ENCODE peak calls at places on chromosomes 13 and 19, in seven cellular contexts. One of them, this sample, is unnamed.

GRCh38 chr19:4916292-4917082 is 7.2 kb downstream of the UHRF1 start:
- DNase-seq in GM06990: peak
- DNase-seq in fibroblast of lung: no peak
- DNase-seq in cardiac muscle cell: no peak
- DNase-seq in colonic mucosa: no peak
- DNase-seq in CD8-positive, alpha-beta T cell: peak
- DNase-seq in prostate gland: no peak
- DNase-seq in this sample: no peak

GRCh38 chr19:18415177-18415867 is 3.9 kb upstream of the SSBP4 start:
- DNase-seq in colonic mucosa: peak
- DNase-seq in CD8-positive, alpha-beta T cell: no peak
- DNase-seq in cardiac muscle cell: peak
- DNase-seq in GM06990: no peak
- DNase-seq in prostate gland: no peak
- DNase-seq in fibroblast of lung: peak
- DNase-seq in this sample: no peak

GRCh38 chr19:55494172-55494761 is 6.0 kb downstream of the SSC5D start:
- DNase-seq in cardiac muscle cell: peak
- DNase-seq in colonic mucosa: no peak
- DNase-seq in GM06990: no peak
- DNase-seq in prostate gland: no peak
- DNase-seq in fibroblast of lung: peak
- DNase-seq in CD8-positive, alpha-beta T cell: no peak
- DNase-seq in this sample: no peak

GRCh38 chr13:93758575-93758974 is 532.0 kb downstream of the GPC6 start:
- DNase-seq in cardiac muscle cell: peak
- DNase-seq in colonic mucosa: no peak
- DNase-seq in prostate gland: no peak
- DNase-seq in GM06990: no peak
- DNase-seq in fibroblast of lung: peak
- DNase-seq in CD8-positive, alpha-beta T cell: no peak
- DNase-seq in this sample: no peak

GRCh38 chr19:54576411-54576976 is 2.9 kb downstream of the LILRA2 start:
- DNase-seq in GM06990: no peak
- DNase-seq in cardiac muscle cell: no peak
- DNase-seq in fibroblast of lung: no peak
- DNase-seq in prostate gland: no peak
- DNase-seq in colonic mucosa: no peak
- DNase-seq in CD8-positive, alpha-beta T cell: no peak
- DNase-seq in this sample: no peak

GRCh38 chr19:51735759-51736449 is 12.1 kb upstream of the HAS1 start:
- DNase-seq in cardiac muscle cell: peak
- DNase-seq in fibroblast of lung: peak
- DNase-seq in GM06990: no peak
- DNase-seq in CD8-positive, alpha-beta T cell: no peak
- DNase-seq in colonic mucosa: peak
- DNase-seq in prostate gland: no peak
- DNase-seq in this sample: no peak

GRCh38 chr19:45469132-45469834 is 1.5 kb downstream of the FOSB start:
- DNase-seq in fibroblast of lung: peak
- DNase-seq in colonic mucosa: peak
- DNase-seq in GM06990: peak
- DNase-seq in prostate gland: peak
- DNase-seq in cardiac muscle cell: peak
- DNase-seq in CD8-positive, alpha-beta T cell: peak
- DNase-seq in this sample: peak

GRCh38 chr19:53521373-53522202 is 16.4 kb upstream of the ZNF331 start:
- DNase-seq in colonic mucosa: no peak
- DNase-seq in prostate gland: no peak
- DNase-seq in CD8-positive, alpha-beta T cell: no peak
- DNase-seq in fibroblast of lung: no peak
- DNase-seq in GM06990: no peak
- DNase-seq in cardiac muscle cell: no peak
- DNase-seq in this sample: no peak

GRCh38 chr13:48334534-48335127 is 31.1 kb downstream of the RB1 start:
- DNase-seq in cardiac muscle cell: peak
- DNase-seq in fibroblast of lung: peak
- DNase-seq in colonic mucosa: no peak
- DNase-seq in CD8-positive, alpha-beta T cell: no peak
- DNase-seq in GM06990: no peak
- DNase-seq in prostate gland: peak
- DNase-seq in this sample: peak

GRCh38 chr19:17777840-17778620 is 16.9 kb upstream of the B3GNT3 start:
- DNase-seq in fibroblast of lung: peak
- DNase-seq in colonic mucosa: peak
- DNase-seq in CD8-positive, alpha-beta T cell: peak
- DNase-seq in prostate gland: no peak
- DNase-seq in GM06990: peak
- DNase-seq in cardiac muscle cell: peak
- DNase-seq in this sample: no peak

GRCh38 chr13:76164290-76164689 is 528.2 kb downstream of the LMO7 start:
- DNase-seq in fibroblast of lung: no peak
- DNase-seq in colonic mucosa: no peak
- DNase-seq in GM06990: no peak
- DNase-seq in prostate gland: no peak
- DNase-seq in cardiac muscle cell: no peak
- DNase-seq in CD8-positive, alpha-beta T cell: no peak
- DNase-seq in this sample: no peak

GRCh38 chr19:47023448-47023794 is 3.8 kb downstream of the NPAS1 start:
- DNase-seq in fibroblast of lung: no peak
- DNase-seq in CD8-positive, alpha-beta T cell: no peak
- DNase-seq in colonic mucosa: no peak
- DNase-seq in GM06990: no peak
- DNase-seq in prostate gland: no peak
- DNase-seq in cardiac muscle cell: no peak
- DNase-seq in this sample: no peak

GRCh38 chr19:44050740-44051653 is 839 bp upstream of the ZNF223 start:
- DNase-seq in GM06990: no peak
- DNase-seq in prostate gland: no peak
- DNase-seq in fibroblast of lung: peak
- DNase-seq in CD8-positive, alpha-beta T cell: no peak
- DNase-seq in colonic mucosa: peak
- DNase-seq in cardiac muscle cell: peak
- DNase-seq in this sample: no peak

GRCh38 chr13:71704650-71705049 is 162.4 kb downstream of the DACH1 start:
- DNase-seq in prostate gland: no peak
- DNase-seq in CD8-positive, alpha-beta T cell: no peak
- DNase-seq in fibroblast of lung: no peak
- DNase-seq in cardiac muscle cell: peak
- DNase-seq in colonic mucosa: no peak
- DNase-seq in GM06990: no peak
- DNase-seq in this sample: no peak

GRCh38 chr19:11069451-11070009 is 19.7 kb upstream of the LDLR start:
- DNase-seq in CD8-positive, alpha-beta T cell: no peak
- DNase-seq in prostate gland: no peak
- DNase-seq in fibroblast of lung: no peak
- DNase-seq in cardiac muscle cell: no peak
- DNase-seq in GM06990: no peak
- DNase-seq in colonic mucosa: no peak
- DNase-seq in this sample: no peak

GRCh38 chr13:20441066-20441465 is 84.6 kb downstream of the CRYL1 start:
- DNase-seq in GM06990: no peak
- DNase-seq in cardiac muscle cell: no peak
- DNase-seq in colonic mucosa: no peak
- DNase-seq in prostate gland: no peak
- DNase-seq in fibroblast of lung: peak
- DNase-seq in CD8-positive, alpha-beta T cell: no peak
- DNase-seq in this sample: no peak

GRCh38 chr19:47464619-47465018 is 7.1 kb downstream of the SLC8A2 start:
- DNase-seq in GM06990: no peak
- DNase-seq in prostate gland: no peak
- DNase-seq in CD8-positive, alpha-beta T cell: no peak
- DNase-seq in cardiac muscle cell: no peak
- DNase-seq in fibroblast of lung: no peak
- DNase-seq in colonic mucosa: no peak
- DNase-seq in this sample: no peak

GRCh38 chr13:42048625-42049453 is at the start of gene DGKH:
- DNase-seq in colonic mucosa: peak
- DNase-seq in cardiac muscle cell: peak
- DNase-seq in prostate gland: peak
- DNase-seq in GM06990: peak
- DNase-seq in fibroblast of lung: peak
- DNase-seq in CD8-positive, alpha-beta T cell: peak
- DNase-seq in this sample: no peak

GRCh38 chr13:32036131-32036695 is 4.6 kb downstream of the FRY start:
- DNase-seq in GM06990: no peak
- DNase-seq in cardiac muscle cell: no peak
- DNase-seq in prostate gland: no peak
- DNase-seq in colonic mucosa: peak
- DNase-seq in CD8-positive, alpha-beta T cell: no peak
- DNase-seq in fibroblast of lung: no peak
- DNase-seq in this sample: no peak

GRCh38 chr19:37695144-37695899 is 24.2 kb downstream of the ZNF607 start:
- DNase-seq in GM06990: no peak
- DNase-seq in CD8-positive, alpha-beta T cell: no peak
- DNase-seq in cardiac muscle cell: no peak
- DNase-seq in colonic mucosa: no peak
- DNase-seq in prostate gland: no peak
- DNase-seq in fibroblast of lung: no peak
- DNase-seq in this sample: no peak

GRCh38 chr13:37138169-37138568 is 32.7 kb upstream of the CSNK1A1L start:
- DNase-seq in CD8-positive, alpha-beta T cell: no peak
- DNase-seq in prostate gland: no peak
- DNase-seq in GM06990: no peak
- DNase-seq in fibroblast of lung: no peak
- DNase-seq in cardiac muscle cell: peak
- DNase-seq in colonic mucosa: no peak
- DNase-seq in this sample: no peak
- TF ChIP-seq CTCF in CD8-positive, alpha-beta T cell: no peak
- TF ChIP-seq CTCF in prostate gland: no peak
- TF ChIP-seq CTCF in GM06990: no peak
- TF ChIP-seq CTCF in fibroblast of lung: no peak
- TF ChIP-seq CTCF in cardiac muscle cell: peak
- TF ChIP-seq CTCF in colonic mucosa: no peak
- TF ChIP-seq CTCF in this sample: no peak

GRCh38 chr19:57110592-57111328 is 9.0 kb upstream of the USP29 start:
- DNase-seq in colonic mucosa: no peak
- DNase-seq in prostate gland: no peak
- DNase-seq in GM06990: no peak
- DNase-seq in cardiac muscle cell: no peak
- DNase-seq in fibroblast of lung: no peak
- DNase-seq in CD8-positive, alpha-beta T cell: no peak
- DNase-seq in this sample: no peak

GRCh38 chr19:57106646-57107235 is 13.0 kb upstream of the USP29 start:
- DNase-seq in CD8-positive, alpha-beta T cell: no peak
- DNase-seq in fibroblast of lung: no peak
- DNase-seq in prostate gland: no peak
- DNase-seq in GM06990: no peak
- DNase-seq in cardiac muscle cell: no peak
- DNase-seq in colonic mucosa: no peak
- DNase-seq in this sample: no peak

GRCh38 chr19:57103573-57104277 is 16.1 kb upstream of the USP29 start:
- DNase-seq in fibroblast of lung: peak
- DNase-seq in colonic mucosa: peak
- DNase-seq in CD8-positive, alpha-beta T cell: peak
- DNase-seq in prostate gland: peak
- DNase-seq in GM06990: no peak
- DNase-seq in cardiac muscle cell: peak
- DNase-seq in this sample: peak

GRCh38 chr19:57111329-57111644 is 8.5 kb upstream of the USP29 start:
- DNase-seq in CD8-positive, alpha-beta T cell: no peak
- DNase-seq in prostate gland: no peak
- DNase-seq in colonic mucosa: no peak
- DNase-seq in fibroblast of lung: no peak
- DNase-seq in cardiac muscle cell: no peak
- DNase-seq in GM06990: no peak
- DNase-seq in this sample: no peak

GRCh38 chr19:57105976-57106610 is 13.7 kb upstream of the USP29 start:
- DNase-seq in GM06990: no peak
- DNase-seq in CD8-positive, alpha-beta T cell: no peak
- DNase-seq in cardiac muscle cell: no peak
- DNase-seq in colonic mucosa: no peak
- DNase-seq in prostate gland: no peak
- DNase-seq in fibroblast of lung: no peak
- DNase-seq in this sample: no peak
- H3K4me3 ChIP-seq in GM06990: no peak
- H3K4me3 ChIP-seq in CD8-positive, alpha-beta T cell: no peak
- H3K4me3 ChIP-seq in cardiac muscle cell: no peak
- H3K4me3 ChIP-seq in colonic mucosa: no peak
- H3K4me3 ChIP-seq in prostate gland: no peak
- H3K4me3 ChIP-seq in fibroblast of lung: no peak
- H3K4me3 ChIP-seq in this sample: no peak

GRCh38 chr19:49889687-49890348 is 6.9 kb downstream of the IL4I1 start:
- DNase-seq in fibroblast of lung: peak
- DNase-seq in colonic mucosa: peak
- DNase-seq in prostate gland: peak
- DNase-seq in CD8-positive, alpha-beta T cell: peak
- DNase-seq in GM06990: no peak
- DNase-seq in cardiac muscle cell: peak
- DNase-seq in this sample: no peak
- TF ChIP-seq CTCF in fibroblast of lung: peak
- TF ChIP-seq CTCF in colonic mucosa: peak
- TF ChIP-seq CTCF in prostate gland: peak
- TF ChIP-seq CTCF in CD8-positive, alpha-beta T cell: peak
- TF ChIP-seq CTCF in GM06990: peak
- TF ChIP-seq CTCF in cardiac muscle cell: peak
- TF ChIP-seq CTCF in this sample: peak

GRCh38 chr13:22422712-22423111 is 751.8 kb downstream of the FGF9 start:
- DNase-seq in CD8-positive, alpha-beta T cell: no peak
- DNase-seq in prostate gland: no peak
- DNase-seq in cardiac muscle cell: no peak
- DNase-seq in fibroblast of lung: no peak
- DNase-seq in GM06990: no peak
- DNase-seq in colonic mucosa: no peak
- DNase-seq in this sample: no peak
- H3K4me3 ChIP-seq in CD8-positive, alpha-beta T cell: no peak
- H3K4me3 ChIP-seq in prostate gland: no peak
- H3K4me3 ChIP-seq in cardiac muscle cell: no peak
- H3K4me3 ChIP-seq in fibroblast of lung: no peak
- H3K4me3 ChIP-seq in GM06990: no peak
- H3K4me3 ChIP-seq in colonic mucosa: no peak
- H3K4me3 ChIP-seq in this sample: no peak

DNA sequence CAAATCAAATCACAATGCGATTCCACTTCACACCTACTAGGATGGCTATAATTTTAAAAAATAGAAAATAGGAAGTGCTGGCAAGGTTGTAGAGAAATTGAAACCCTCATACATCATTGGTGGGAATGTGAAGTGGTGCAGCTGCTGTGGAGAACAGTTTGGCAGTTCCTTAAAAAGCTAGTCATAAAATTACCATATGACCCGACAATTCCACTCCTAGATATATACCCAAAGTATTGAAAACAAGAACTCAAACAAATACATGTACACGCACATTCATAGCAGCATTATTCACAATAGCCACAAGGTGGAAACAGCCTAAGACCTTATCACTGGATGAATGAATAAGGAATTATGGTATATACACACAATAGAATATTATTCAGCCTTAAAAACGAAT is 12.0 kb downstream of the HMGB1 start:
- DNase-seq in GM06990: no peak
- DNase-seq in colonic mucosa: no peak
- DNase-seq in fibroblast of lung: no peak
- DNase-seq in CD8-positive, alpha-beta T cell: no peak
- DNase-seq in cardiac muscle cell: peak
- DNase-seq in prostate gland: no peak
- DNase-seq in this sample: no peak
- TF ChIP-seq CTCF in GM06990: peak
- TF ChIP-seq CTCF in colonic mucosa: no peak
- TF ChIP-seq CTCF in fibroblast of lung: no peak
- TF ChIP-seq CTCF in CD8-positive, alpha-beta T cell: no peak
- TF ChIP-seq CTCF in cardiac muscle cell: peak
- TF ChIP-seq CTCF in prostate gland: no peak
- TF ChIP-seq CTCF in this sample: peak

GRCh38 chr19:15779756-15780476 is 7.5 kb upstream of the OR10H5 start:
- DNase-seq in colonic mucosa: peak
- DNase-seq in GM06990: no peak
- DNase-seq in fibroblast of lung: peak
- DNase-seq in cardiac muscle cell: peak
- DNase-seq in prostate gland: peak
- DNase-seq in CD8-positive, alpha-beta T cell: no peak
- DNase-seq in this sample: no peak
- H3K4me3 ChIP-seq in colonic mucosa: no peak
- H3K4me3 ChIP-seq in GM06990: no peak
- H3K4me3 ChIP-seq in fibroblast of lung: no peak
- H3K4me3 ChIP-seq in cardiac muscle cell: no peak
- H3K4me3 ChIP-seq in prostate gland: no peak
- H3K4me3 ChIP-seq in CD8-positive, alpha-beta T cell: no peak
- H3K4me3 ChIP-seq in this sample: no peak